ENCODE peak calls at places on chromosomes 1 and 21, in seven cellular contexts. One of them, this sample, is unnamed.

GRCh38 chr1:168092566-168093355 is 44.0 kb downstream of the GPR161 start:
- DNase-seq in fibroblast of mammary gland: peak; percentile 38
- DNase-seq in occipital lobe: no peak
- DNase-seq in hypothalamus: no peak
- DNase-seq in prostate gland: no peak
- DNase-seq in activated CD8-positive, alpha-beta memory T cell treated with anti-CD3 and anti-CD28 coated beads for 1 hour: no peak
- DNase-seq in PC-3: peak; percentile 8
- DNase-seq in this sample: no peak

GRCh38 chr1:5971471-5972197 is 20.6 kb downstream of the NPHP4 start:
- DNase-seq in fibroblast of mammary gland: no peak
- DNase-seq in PC-3: no peak
- DNase-seq in occipital lobe: no peak
- DNase-seq in prostate gland: no peak
- DNase-seq in activated CD8-positive, alpha-beta memory T cell treated with anti-CD3 and anti-CD28 coated beads for 1 hour: no peak
- DNase-seq in hypothalamus: no peak
- DNase-seq in this sample: no peak

GRCh38 chr1:174976436-174977107 is 23.2 kb upstream of the CACYBP start:
- DNase-seq in hypothalamus: no peak
- DNase-seq in PC-3: peak; percentile 71
- DNase-seq in prostate gland: no peak
- DNase-seq in occipital lobe: no peak
- DNase-seq in activated CD8-positive, alpha-beta memory T cell treated with anti-CD3 and anti-CD28 coated beads for 1 hour: no peak
- DNase-seq in fibroblast of mammary gland: peak; percentile 79
- DNase-seq in this sample: no peak

GRCh38 chr1:182842265-182842664 is 3.1 kb downstream of the DHX9 start:
- DNase-seq in PC-3: no peak
- DNase-seq in prostate gland: no peak
- DNase-seq in activated CD8-positive, alpha-beta memory T cell treated with anti-CD3 and anti-CD28 coated beads for 1 hour: no peak
- DNase-seq in occipital lobe: no peak
- DNase-seq in hypothalamus: no peak
- DNase-seq in fibroblast of mammary gland: no peak
- DNase-seq in this sample: no peak

GRCh38 chr1:205933672-205934618 is 9.3 kb downstream of the SLC26A9 start:
- DNase-seq in prostate gland: peak; percentile 20
- DNase-seq in hypothalamus: peak; percentile 26
- DNase-seq in fibroblast of mammary gland: peak; percentile 86
- DNase-seq in activated CD8-positive, alpha-beta memory T cell treated with anti-CD3 and anti-CD28 coated beads for 1 hour: no peak
- DNase-seq in PC-3: peak; percentile 78
- DNase-seq in occipital lobe: no peak
- DNase-seq in this sample: no peak

GRCh38 chr1:203324103-203325003 is 19.0 kb downstream of the BTG2 start:
- DNase-seq in activated CD8-positive, alpha-beta memory T cell treated with anti-CD3 and anti-CD28 coated beads for 1 hour: no peak
- DNase-seq in occipital lobe: no peak
- DNase-seq in hypothalamus: no peak
- DNase-seq in fibroblast of mammary gland: no peak
- DNase-seq in PC-3: no peak
- DNase-seq in prostate gland: peak; percentile 41
- DNase-seq in this sample: no peak

GRCh38 chr1:1058921-1059493 is 15.1 kb downstream of the RNF223 start:
- DNase-seq in PC-3: peak; percentile 48
- DNase-seq in prostate gland: no peak
- DNase-seq in activated CD8-positive, alpha-beta memory T cell treated with anti-CD3 and anti-CD28 coated beads for 1 hour: no peak
- DNase-seq in occipital lobe: no peak
- DNase-seq in fibroblast of mammary gland: no peak
- DNase-seq in hypothalamus: no peak
- DNase-seq in this sample: no peak

GRCh38 chr1:23452011-23452411 is 27.5 kb upstream of the TCEA3 start:
- DNase-seq in hypothalamus: no peak
- DNase-seq in activated CD8-positive, alpha-beta memory T cell treated with anti-CD3 and anti-CD28 coated beads for 1 hour: peak; percentile 8
- DNase-seq in occipital lobe: no peak
- DNase-seq in PC-3: peak; percentile 96
- DNase-seq in fibroblast of mammary gland: no peak
- DNase-seq in prostate gland: peak; percentile 97
- DNase-seq in this sample: no peak

GRCh38 chr1:228849011-228849541 is 113.8 kb downstream of the RHOU start:
- DNase-seq in PC-3: no peak
- DNase-seq in occipital lobe: no peak
- DNase-seq in hypothalamus: no peak
- DNase-seq in prostate gland: no peak
- DNase-seq in fibroblast of mammary gland: no peak
- DNase-seq in activated CD8-positive, alpha-beta memory T cell treated with anti-CD3 and anti-CD28 coated beads for 1 hour: no peak
- DNase-seq in this sample: no peak

GRCh38 chr1:3827813-3828307 is 29.2 kb downstream of the CEP104 start:
- DNase-seq in activated CD8-positive, alpha-beta memory T cell treated with anti-CD3 and anti-CD28 coated beads for 1 hour: no peak
- DNase-seq in PC-3: peak; percentile 37
- DNase-seq in prostate gland: no peak
- DNase-seq in occipital lobe: no peak
- DNase-seq in fibroblast of mammary gland: peak; percentile 13
- DNase-seq in hypothalamus: peak; percentile 9
- DNase-seq in this sample: no peak

GRCh38 chr1:182616130-182617074 is 12.2 kb upstream of the RGS16 start:
- DNase-seq in fibroblast of mammary gland: peak; percentile 51
- DNase-seq in occipital lobe: peak; percentile 24
- DNase-seq in prostate gland: peak; percentile 64
- DNase-seq in hypothalamus: no peak
- DNase-seq in activated CD8-positive, alpha-beta memory T cell treated with anti-CD3 and anti-CD28 coated beads for 1 hour: peak; percentile 58
- DNase-seq in PC-3: no peak
- DNase-seq in this sample: no peak

GRCh38 chr1:205263580-205264190 is 35.9 kb downstream of the TMCC2 start:
- DNase-seq in occipital lobe: no peak
- DNase-seq in activated CD8-positive, alpha-beta memory T cell treated with anti-CD3 and anti-CD28 coated beads for 1 hour: no peak
- DNase-seq in PC-3: no peak
- DNase-seq in fibroblast of mammary gland: no peak
- DNase-seq in prostate gland: no peak
- DNase-seq in hypothalamus: no peak
- DNase-seq in this sample: no peak

GRCh38 chr1:92877081-92877711 is 45.4 kb downstream of the RPL5 start:
- DNase-seq in prostate gland: no peak
- DNase-seq in hypothalamus: no peak
- DNase-seq in fibroblast of mammary gland: no peak
- DNase-seq in activated CD8-positive, alpha-beta memory T cell treated with anti-CD3 and anti-CD28 coated beads for 1 hour: no peak
- DNase-seq in occipital lobe: no peak
- DNase-seq in PC-3: no peak
- DNase-seq in this sample: no peak

GRCh38 chr1:8422439-8423133 is 104.7 kb downstream of the SLC45A1 start:
- DNase-seq in occipital lobe: no peak
- DNase-seq in hypothalamus: no peak
- DNase-seq in activated CD8-positive, alpha-beta memory T cell treated with anti-CD3 and anti-CD28 coated beads for 1 hour: no peak
- DNase-seq in fibroblast of mammary gland: no peak
- DNase-seq in PC-3: peak; percentile 20
- DNase-seq in prostate gland: no peak
- DNase-seq in this sample: no peak

GRCh38 chr21:38986460-38987395 is 181.0 kb downstream of the ETS2 start:
- DNase-seq in activated CD8-positive, alpha-beta memory T cell treated with anti-CD3 and anti-CD28 coated beads for 1 hour: no peak
- DNase-seq in prostate gland: no peak
- DNase-seq in occipital lobe: no peak
- DNase-seq in PC-3: no peak
- DNase-seq in fibroblast of mammary gland: no peak
- DNase-seq in hypothalamus: no peak
- DNase-seq in this sample: no peak

GRCh38 chr1:239125027-239125426 is 261.3 kb upstream of the CHRM3 start:
- DNase-seq in hypothalamus: no peak
- DNase-seq in activated CD8-positive, alpha-beta memory T cell treated with anti-CD3 and anti-CD28 coated beads for 1 hour: no peak
- DNase-seq in fibroblast of mammary gland: peak; percentile 38
- DNase-seq in occipital lobe: no peak
- DNase-seq in prostate gland: no peak
- DNase-seq in PC-3: peak; percentile 27
- DNase-seq in this sample: no peak

GRCh38 chr1:42439940-42440339 is 15.9 kb downstream of the ZMYND12 start:
- DNase-seq in fibroblast of mammary gland: peak; percentile 88
- DNase-seq in prostate gland: no peak
- DNase-seq in activated CD8-positive, alpha-beta memory T cell treated with anti-CD3 and anti-CD28 coated beads for 1 hour: no peak
- DNase-seq in hypothalamus: no peak
- DNase-seq in PC-3: peak; percentile 85
- DNase-seq in occipital lobe: no peak
- DNase-seq in this sample: peak; percentile 53

GRCh38 chr1:88877382-88877825 is 14.0 kb downstream of the GTF2B start:
- DNase-seq in occipital lobe: no peak
- DNase-seq in PC-3: peak; percentile 62
- DNase-seq in activated CD8-positive, alpha-beta memory T cell treated with anti-CD3 and anti-CD28 coated beads for 1 hour: no peak
- DNase-seq in hypothalamus: no peak
- DNase-seq in fibroblast of mammary gland: peak; percentile 61
- DNase-seq in prostate gland: no peak
- DNase-seq in this sample: no peak

GRCh38 chr1:190172636-190173410 is 304.8 kb downstream of the BRINP3 start:
- DNase-seq in activated CD8-positive, alpha-beta memory T cell treated with anti-CD3 and anti-CD28 coated beads for 1 hour: no peak
- DNase-seq in fibroblast of mammary gland: no peak
- DNase-seq in occipital lobe: no peak
- DNase-seq in hypothalamus: no peak
- DNase-seq in PC-3: no peak
- DNase-seq in prostate gland: no peak
- DNase-seq in this sample: no peak

GRCh38 chr1:1079408-1080121 is 5.5 kb upstream of the RNF223 start:
- DNase-seq in hypothalamus: no peak
- DNase-seq in PC-3: peak; percentile 99
- DNase-seq in occipital lobe: no peak
- DNase-seq in prostate gland: no peak
- DNase-seq in fibroblast of mammary gland: peak; percentile 80
- DNase-seq in activated CD8-positive, alpha-beta memory T cell treated with anti-CD3 and anti-CD28 coated beads for 1 hour: no peak
- DNase-seq in this sample: peak; percentile 89

GRCh38 chr1:155177192-155177917 is 3.7 kb downstream of the TRIM46 start:
- DNase-seq in PC-3: peak; percentile 66
- DNase-seq in fibroblast of mammary gland: no peak
- DNase-seq in prostate gland: no peak
- DNase-seq in occipital lobe: no peak
- DNase-seq in activated CD8-positive, alpha-beta memory T cell treated with anti-CD3 and anti-CD28 coated beads for 1 hour: no peak
- DNase-seq in hypothalamus: no peak
- DNase-seq in this sample: no peak

GRCh38 chr1:244226440-244226839 is 175.4 kb downstream of the ZBTB18 start:
- DNase-seq in occipital lobe: no peak
- DNase-seq in PC-3: peak; percentile 89
- DNase-seq in activated CD8-positive, alpha-beta memory T cell treated with anti-CD3 and anti-CD28 coated beads for 1 hour: no peak
- DNase-seq in prostate gland: no peak
- DNase-seq in hypothalamus: no peak
- DNase-seq in fibroblast of mammary gland: peak; percentile 39
- DNase-seq in this sample: no peak

GRCh38 chr1:16971330-16972209 is 8.8 kb downstream of the MFAP2 start:
- DNase-seq in occipital lobe: no peak
- DNase-seq in prostate gland: no peak
- DNase-seq in PC-3: no peak
- DNase-seq in activated CD8-positive, alpha-beta memory T cell treated with anti-CD3 and anti-CD28 coated beads for 1 hour: no peak
- DNase-seq in hypothalamus: no peak
- DNase-seq in fibroblast of mammary gland: peak; percentile 60
- DNase-seq in this sample: no peak

GRCh38 chr1:185441608-185442007 is 124.6 kb upstream of the IVNS1ABP start:
- DNase-seq in hypothalamus: no peak
- DNase-seq in activated CD8-positive, alpha-beta memory T cell treated with anti-CD3 and anti-CD28 coated beads for 1 hour: no peak
- DNase-seq in occipital lobe: no peak
- DNase-seq in prostate gland: no peak
- DNase-seq in fibroblast of mammary gland: peak; percentile 63
- DNase-seq in PC-3: peak; percentile 88
- DNase-seq in this sample: no peak

GRCh38 chr1:154951901-154952657 is 3.8 kb downstream of the PBXIP1 start:
- DNase-seq in PC-3: no peak
- DNase-seq in prostate gland: no peak
- DNase-seq in hypothalamus: no peak
- DNase-seq in occipital lobe: no peak
- DNase-seq in fibroblast of mammary gland: no peak
- DNase-seq in activated CD8-positive, alpha-beta memory T cell treated with anti-CD3 and anti-CD28 coated beads for 1 hour: peak; percentile 32
- DNase-seq in this sample: no peak

GRCh38 chr1:206465951-206466350 is 4.3 kb upstream of the IKBKE start:
- DNase-seq in hypothalamus: no peak
- DNase-seq in PC-3: no peak
- DNase-seq in prostate gland: no peak
- DNase-seq in occipital lobe: no peak
- DNase-seq in activated CD8-positive, alpha-beta memory T cell treated with anti-CD3 and anti-CD28 coated beads for 1 hour: no peak
- DNase-seq in fibroblast of mammary gland: no peak
- DNase-seq in this sample: no peak

GRCh38 chr1:22808846-22809501 is 98.3 kb downstream of the EPHB2 start:
- DNase-seq in prostate gland: no peak
- DNase-seq in PC-3: peak; percentile 24
- DNase-seq in hypothalamus: peak; percentile 55
- DNase-seq in occipital lobe: peak; percentile 72
- DNase-seq in fibroblast of mammary gland: peak; percentile 94
- DNase-seq in activated CD8-positive, alpha-beta memory T cell treated with anti-CD3 and anti-CD28 coated beads for 1 hour: no peak
- DNase-seq in this sample: no peak

GRCh38 chr1:24981632-24982007 is 51.5 kb upstream of the RUNX3 start:
- DNase-seq in fibroblast of mammary gland: no peak
- DNase-seq in prostate gland: no peak
- DNase-seq in hypothalamus: no peak
- DNase-seq in occipital lobe: no peak
- DNase-seq in PC-3: no peak
- DNase-seq in activated CD8-positive, alpha-beta memory T cell treated with anti-CD3 and anti-CD28 coated beads for 1 hour: no peak
- DNase-seq in this sample: no peak

GRCh38 chr1:203306089-203306969 is 1.0 kb downstream of the BTG2 start:
- DNase-seq in activated CD8-positive, alpha-beta memory T cell treated with anti-CD3 and anti-CD28 coated beads for 1 hour: no peak
- DNase-seq in prostate gland: peak; percentile 98
- DNase-seq in PC-3: peak; percentile 65
- DNase-seq in fibroblast of mammary gland: peak; percentile 75
- DNase-seq in occipital lobe: peak; percentile 74
- DNase-seq in hypothalamus: peak; percentile 66
- DNase-seq in this sample: no peak

GRCh38 chr1:172378109-172378755 is 42.3 kb upstream of the C1orf105 start:
- DNase-seq in activated CD8-positive, alpha-beta memory T cell treated with anti-CD3 and anti-CD28 coated beads for 1 hour: no peak
- DNase-seq in hypothalamus: no peak
- DNase-seq in PC-3: no peak
- DNase-seq in fibroblast of mammary gland: no peak
- DNase-seq in occipital lobe: no peak
- DNase-seq in prostate gland: no peak
- DNase-seq in this sample: no peak

GRCh38 chr1:67616394-67616985 is 68.5 kb upstream of the GADD45A start:
- DNase-seq in activated CD8-positive, alpha-beta memory T cell treated with anti-CD3 and anti-CD28 coated beads for 1 hour: no peak
- DNase-seq in hypothalamus: no peak
- DNase-seq in PC-3: no peak
- DNase-seq in occipital lobe: no peak
- DNase-seq in fibroblast of mammary gland: no peak
- DNase-seq in prostate gland: no peak
- DNase-seq in this sample: no peak

GRCh38 chr1:198650506-198650905 is 11.7 kb downstream of the PTPRC start:
- DNase-seq in fibroblast of mammary gland: no peak
- DNase-seq in prostate gland: no peak
- DNase-seq in PC-3: no peak
- DNase-seq in activated CD8-positive, alpha-beta memory T cell treated with anti-CD3 and anti-CD28 coated beads for 1 hour: no peak
- DNase-seq in hypothalamus: no peak
- DNase-seq in occipital lobe: no peak
- DNase-seq in this sample: no peak

GRCh38 chr1:205369621-205370230 is 13.0 kb upstream of the KLHDC8A start:
- DNase-seq in hypothalamus: no peak
- DNase-seq in occipital lobe: no peak
- DNase-seq in PC-3: no peak
- DNase-seq in prostate gland: no peak
- DNase-seq in activated CD8-positive, alpha-beta memory T cell treated with anti-CD3 and anti-CD28 coated beads for 1 hour: no peak
- DNase-seq in fibroblast of mammary gland: no peak
- DNase-seq in this sample: no peak

GRCh38 chr1:9717193-9718005 is 65.9 kb downstream of the PIK3CD start:
- DNase-seq in hypothalamus: no peak
- DNase-seq in occipital lobe: no peak
- DNase-seq in prostate gland: peak; percentile 49
- DNase-seq in PC-3: no peak
- DNase-seq in fibroblast of mammary gland: no peak
- DNase-seq in activated CD8-positive, alpha-beta memory T cell treated with anti-CD3 and anti-CD28 coated beads for 1 hour: peak; percentile 67
- DNase-seq in this sample: no peak

GRCh38 chr1:80217377-80217986 is 1211.0 kb upstream of the ADGRL4 start:
- DNase-seq in prostate gland: peak; percentile 26
- DNase-seq in activated CD8-positive, alpha-beta memory T cell treated with anti-CD3 and anti-CD28 coated beads for 1 hour: no peak
- DNase-seq in fibroblast of mammary gland: peak; percentile 83
- DNase-seq in occipital lobe: no peak
- DNase-seq in PC-3: peak; percentile 73
- DNase-seq in hypothalamus: no peak
- DNase-seq in this sample: peak; percentile 22

GRCh38 chr1:3133671-3134070 is 64.7 kb downstream of the PRDM16 start:
- DNase-seq in activated CD8-positive, alpha-beta memory T cell treated with anti-CD3 and anti-CD28 coated beads for 1 hour: no peak
- DNase-seq in PC-3: peak; percentile 31
- DNase-seq in occipital lobe: no peak
- DNase-seq in prostate gland: no peak
- DNase-seq in hypothalamus: no peak
- DNase-seq in fibroblast of mammary gland: no peak
- DNase-seq in this sample: no peak

This sample was measured in Panc1.